ENCODE peak calls at places on chromosome 1, in seven cellular contexts. A is fibroblast of lung, G is cardiac muscle cell, L is IMR-90, P is dorsolateral prefrontal cortex, O is ovary, M is Peyer's patch. D is an unnamed sample.

GRCh38 chr1:25502957-25503356 is 40.4 kb upstream of the LDLRAP1 start:
- DNase-seq in A (peak; percentile 65), P (no peak), O (no peak), L (peak; percentile 79), G (no peak), M (no peak), D (no peak)

GRCh38 chr1:154614887-154615286 is 6.9 kb upstream of the ADAR start:
- DNase-seq in P (no peak), A (no peak), L (no peak), G (no peak), M (no peak), O (no peak), D (no peak)

GRCh38 chr1:32918166-32918565 is 17.0 kb upstream of the TMEM54 start:
- DNase-seq in L (no peak), A (no peak), O (no peak), P (no peak), M (no peak), G (peak; percentile 31), D (peak; percentile 73)

GRCh38 chr1:112363636-112364035 is 32.4 kb upstream of the CTTNBP2NL start:
- DNase-seq in A (no peak), L (no peak), O (no peak), M (no peak), G (no peak), P (no peak), D (no peak)

GRCh38 chr1:29513357-29513756 is 277.0 kb downstream of the PTPRU start:
- DNase-seq in L (peak; percentile 70), P (no peak), M (no peak), O (no peak), A (peak; percentile 74), G (peak; percentile 40), D (peak; percentile 4)

GRCh38 chr1:184044603-184045376 is 6.7 kb upstream of the TSEN15 start:
- DNase-seq in A (no peak), L (no peak), P (no peak), G (no peak), M (no peak), O (no peak), D (no peak)

GRCh38 chr1:155466996-155467395 is 95.6 kb downstream of the ASH1L start:
- DNase-seq in G (no peak), P (no peak), M (no peak), O (no peak), L (peak; percentile 90), A (peak; percentile 92), D (no peak)

GRCh38 chr1:202189012-202189790 is 4.4 kb upstream of the LGR6 start:
- DNase-seq in A (peak; percentile 28), G (peak; percentile 88), L (peak; percentile 40), O (peak; percentile 70), P (peak; percentile 79), M (peak; percentile 88), D (peak; percentile 71)

GRCh38 chr1:118223426-118223825 is 38.4 kb upstream of the SPAG17 start:
- DNase-seq in M (no peak), A (peak; percentile 4), L (no peak), G (peak; percentile 79), P (no peak), O (no peak), D (peak; percentile 9)

GRCh38 chr1:1569341-1569740 is 5.3 kb downstream of the SSU72 start:
- DNase-seq in M (no peak), L (no peak), G (no peak), O (no peak), P (no peak), A (no peak), D (no peak)

GRCh38 chr1:201584510-201584991 is 45.6 kb downstream of the NAV1 start:
- DNase-seq in A (peak; percentile 85), L (peak; percentile 89), G (no peak), P (no peak), M (no peak), O (peak; percentile 30), D (no peak)

GRCh38 chr1:180503274-180503862 is 991 bp upstream of the ACBD6 start:
- DNase-seq in G (no peak), O (no peak), L (no peak), A (no peak), M (no peak), P (no peak), D (no peak)

GRCh38 chr1:43510621-43511020 is 20.1 kb upstream of the PTPRF start:
- DNase-seq in A (no peak), P (no peak), L (no peak), O (no peak), M (no peak), G (no peak), D (no peak)

GRCh38 chr1:11847667-11848445 is at the start of gene NPPA:
- DNase-seq in G (peak; percentile 79), P (no peak), L (peak; percentile 19), A (no peak), O (no peak), M (no peak), D (no peak)

GRCh38 chr1:181040284-181040865 is 6.6 kb downstream of the MR1 start:
- DNase-seq in A (no peak), P (no peak), G (no peak), M (peak; percentile 59), L (no peak), O (no peak), D (peak; percentile 73)

GRCh38 chr1:192954705-192955265 is 104.4 kb downstream of the UCHL5 start:
- DNase-seq in G (no peak), P (no peak), O (no peak), A (no peak), M (no peak), L (no peak), D (no peak)

GRCh38 chr1:43898981-43899380 is 34.6 kb upstream of the ARTN start:
- DNase-seq in L (no peak), G (no peak), P (no peak), O (no peak), A (no peak), M (no peak), D (no peak)

GRCh38 chr1:57210881-57211280 is 213.0 kb downstream of the DAB1 start:
- DNase-seq in O (no peak), A (no peak), G (no peak), L (no peak), P (no peak), M (no peak), D (no peak)

GRCh38 chr1:67044631-67045270 is 9.2 kb downstream of the SLC35D1 start:
- DNase-seq in L (peak; percentile 11), A (no peak), G (no peak), P (no peak), O (no peak), M (no peak), D (peak; percentile 68)

GRCh38 chr1:232686346-232686745 is 56.4 kb upstream of the SIPA1L2 start:
- DNase-seq in A (peak; percentile 17), P (no peak), O (no peak), L (peak; percentile 25), M (no peak), G (no peak), D (no peak)

GRCh38 chr1:245085508-245086095 is 69.2 kb upstream of the KIF26B start:
- DNase-seq in O (no peak), P (no peak), A (peak; percentile 99), L (peak; percentile 97), M (no peak), G (no peak), D (no peak)

GRCh38 chr1:22665752-22666151 is 12.7 kb downstream of the C1QB start:
- DNase-seq in L (peak; percentile 43), M (peak; percentile 64), P (no peak), A (peak; percentile 36), G (peak; percentile 64), O (no peak), D (peak; percentile 44)

GRCh38 chr1:26922901-26923300 is 1.4 kb downstream of the NUDC start:
- DNase-seq in A (no peak), G (no peak), O (no peak), L (no peak), P (no peak), M (no peak), D (no peak)

GRCh38 chr1:38578444-38578951 is 281.1 kb downstream of the RRAGC start:
- DNase-seq in A (peak; percentile 16), O (no peak), M (no peak), L (no peak), G (peak; percentile 48), P (no peak), D (no peak)

GRCh38 chr1:156379420-156380165 is 10.6 kb downstream of the RHBG start:
- DNase-seq in O (no peak), M (no peak), A (peak; percentile 17), P (no peak), L (peak; percentile 5), G (no peak), D (peak; percentile 75)

GRCh38 chr1:159799446-159799985 is 2.6 kb upstream of the FCRL6 start:
- DNase-seq in M (no peak), O (no peak), A (no peak), L (no peak), G (no peak), P (no peak), D (no peak)

GRCh38 chr1:87179851-87180519 is 148.7 kb upstream of the LMO4 start:
- DNase-seq in A (no peak), M (no peak), O (no peak), P (no peak), L (no peak), G (no peak), D (no peak)
- H3K27ac ChIP-seq in A (no peak overlapping the region), M (no peak overlapping the region), O (no peak overlapping the region), P (no peak overlapping the region), L (no peak overlapping the region), G (no peak overlapping the region), D (no peak overlapping the region)

GRCh38 chr1:5878938-5879337 is 113.3 kb downstream of the NPHP4 start:
- DNase-seq in M (no peak), O (no peak), A (no peak), G (no peak), L (no peak), P (no peak), D (no peak)
- H3K27ac ChIP-seq in M (no peak overlapping the region), O (no peak overlapping the region), A (no peak overlapping the region), G (no peak overlapping the region), L (no peak overlapping the region), P (no peak overlapping the region), D (no peak overlapping the region)

GRCh38 chr1:46244656-46245371 is 2.7 kb upstream of the RAD54L start:
- DNase-seq in O (no peak), M (no peak), P (no peak), G (peak; percentile 20), A (peak; percentile 6), L (peak; percentile 5), D (no peak)

GRCh38 chr1:46248122-46248920 is 758 bp downstream of the RAD54L start:
- DNase-seq in G (peak; percentile 21), A (peak; percentile 8), M (peak; percentile 50), P (no peak), O (peak; percentile 41), L (no peak), D (peak; percentile 59)

GRCh38 chr1:46242918-46243317 is 4.6 kb upstream of the RAD54L start:
- DNase-seq in O (no peak), M (no peak), A (no peak), L (no peak), G (no peak), P (no peak), D (no peak)

GRCh38 chr1:46246548-46247432 is 773 bp upstream of the RAD54L start:
- DNase-seq in L (peak; percentile 45), G (no peak), P (peak; percentile 31), A (peak; percentile 68), M (no peak), O (peak; percentile 70), D (no peak)

GRCh38 chr1:46247433-46248121 is at the start of gene RAD54L:
- DNase-seq in P (peak; percentile 91), M (peak; percentile 98), O (peak; percentile 98), L (peak; percentile 99), A (peak; percentile 99), G (peak; percentile 99), D (peak; percentile 99)
- H3K27ac ChIP-seq in P (no peak within 1 kb of the TSS), M (peak within 1 kb of the TSS; percentile 44), O (peak within 1 kb of the TSS; percentile 31), L (peak within 1 kb of the TSS; percentile 50), A (peak within 1 kb of the TSS; percentile 59), G (peak within 1 kb of the TSS; percentile 81), D (peak within 1 kb of the TSS; percentile 74)

GRCh38 chr1:243507672-243508302 is 251.9 kb downstream of the SDCCAG8 start:
- DNase-seq in A (no peak), L (no peak), O (no peak), P (no peak), M (no peak), G (no peak), D (no peak)
- H3K27ac ChIP-seq in A (no peak overlapping the region), L (no peak overlapping the region), O (no peak overlapping the region), P (peak overlapping the region; percentile 84), M (no peak overlapping the region), G (no peak overlapping the region), D (no peak overlapping the region)